ENCODE peak calls at places on chromosomes 6 and 20, in five cellular contexts. L is H1, O is GM12878, J is HepG2, B is HCT116. X is an unnamed sample.

GRCh38 chr20:40422665-40423064 is 266.4 kb downstream of the MAFB start:
- DNase-seq in J (no peak), O (no peak), B (no peak), L (no peak), X (no peak)

GRCh38 chr6:78505178-78505577 is 362.2 kb upstream of the IRAK1BP1 start:
- DNase-seq in O (no peak), J (no peak), L (no peak), B (no peak), X (no peak)

GRCh38 chr20:18288748-18289705 is 700 bp downstream of the ZNF133 start:
- DNase-seq in O (no peak), B (no peak), L (no peak), J (peak; percentile 42), X (no peak)

GRCh38 chr6:56529594-56530191 is 113.0 kb downstream of the DST start:
- DNase-seq in B (no peak), L (no peak), O (no peak), J (no peak), X (no peak)

GRCh38 chr6:125046107-125046925 is 84.1 kb downstream of the RNF217 start:
- DNase-seq in L (no peak), J (no peak), O (no peak), B (no peak), X (no peak)

GRCh38 chr20:53639128-53639527 is 45.5 kb upstream of the ZNF217 start:
- DNase-seq in B (no peak), L (no peak), O (no peak), J (no peak), X (no peak)

GRCh38 chr20:49412953-49413352 is 69.5 kb downstream of the KCNB1 start:
- DNase-seq in B (no peak), O (no peak), L (no peak), J (no peak), X (no peak)

GRCh38 chr6:139189665-139190064 is 54.8 kb downstream of the HECA start:
- DNase-seq in O (no peak), B (no peak), L (no peak), J (no peak), X (no peak)

GRCh38 chr6:65170273-65170672 is 536.8 kb downstream of the EYS start:
- DNase-seq in L (no peak), J (no peak), B (no peak), O (no peak), X (no peak)

GRCh38 chr6:74657033-74657432 is 548.8 kb downstream of the COL12A1 start:
- DNase-seq in B (no peak), J (no peak), O (no peak), L (no peak), X (peak; percentile 7)

GRCh38 chr20:64226686-64227576 is 28.6 kb upstream of the PCMTD2 start:
- DNase-seq in J (no peak), O (no peak), L (no peak), B (no peak), X (no peak)

GRCh38 chr6:143745160-143746133 is 67.7 kb downstream of the PHACTR2 start:
- DNase-seq in B (peak; percentile 15), J (peak; percentile 100), O (no peak), L (no peak), X (no peak)

GRCh38 chr6:145818796-145819195 is 4.2 kb upstream of the FBXO30 start:
- DNase-seq in O (no peak), J (no peak), L (no peak), B (no peak), X (no peak)

GRCh38 chr6:46011241-46012085 is 4.2 kb downstream of the CLIC5 start:
- DNase-seq in B (no peak), O (peak; percentile 71), L (no peak), J (peak; percentile 34), X (no peak)

GRCh38 chr6:71496018-71496800 is 207.6 kb downstream of the OGFRL1 start:
- DNase-seq in J (no peak), L (no peak), O (peak; percentile 38), B (no peak), X (no peak)

GRCh38 chr20:35111141-35111888 is 18.7 kb upstream of the TRPC4AP start:
- DNase-seq in J (no peak), L (no peak), B (no peak), O (no peak), X (no peak)

GRCh38 chr20:17525650-17526049 is 5.5 kb downstream of the BFSP1 start:
- DNase-seq in B (peak; percentile 58), J (peak; percentile 50), O (no peak), L (no peak), X (peak; percentile 84)

GRCh38 chr20:25248501-25249172 is 752 bp downstream of the PYGB start:
- DNase-seq in B (no peak), O (no peak), L (no peak), J (no peak), X (peak; percentile 31)

GRCh38 chr6:100482698-100483097 is 18.0 kb upstream of the SIM1 start:
- DNase-seq in O (no peak), B (no peak), L (no peak), J (peak; percentile 60), X (no peak)

GRCh38 chr6:57198926-57199636 is 23.0 kb downstream of the RAB23 start:
- DNase-seq in J (no peak), L (no peak), B (no peak), O (no peak), X (peak; percentile 47)

GRCh38 chr6:167721291-167721690 is 105.4 kb upstream of the AFDN start:
- DNase-seq in J (no peak), O (no peak), L (no peak), B (no peak), X (no peak)

GRCh38 chr20:14861028-14861699 is 523.8 kb upstream of the FLRT3 start:
- DNase-seq in O (no peak), L (no peak), B (no peak), J (no peak), X (no peak)
- TF ChIP-seq JUND in O (no peak), L (no peak), B (no peak), J (no peak), X (no peak)

GRCh38 chr20:45095753-45096371 is 5.1 kb downstream of the KCNS1 start:
- DNase-seq in J (peak; percentile 69), O (peak; percentile 27), L (no peak), B (peak; percentile 41), X (peak; percentile 97)
- TF ChIP-seq JUND in J (no peak), O (no peak), L (no peak), B (no peak), X (no peak)

GRCh38 chr20:62666736-62667529 is 24.6 kb downstream of the SLCO4A1 start:
- DNase-seq in B (no peak), O (no peak), J (peak; percentile 100), L (no peak), X (peak; percentile 44)
- TF ChIP-seq JUND in B (no peak), O (no peak), J (peak; percentile 82), L (no peak), X (no peak)

GRCh38 chr6:166477647-166478365 is 95.1 kb upstream of the MPC1 start:
- DNase-seq in J (no peak), O (no peak), B (no peak), L (no peak), X (no peak)
- TF ChIP-seq JUND in J (no peak), O (no peak), B (no peak), L (no peak), X (no peak)

DNA sequence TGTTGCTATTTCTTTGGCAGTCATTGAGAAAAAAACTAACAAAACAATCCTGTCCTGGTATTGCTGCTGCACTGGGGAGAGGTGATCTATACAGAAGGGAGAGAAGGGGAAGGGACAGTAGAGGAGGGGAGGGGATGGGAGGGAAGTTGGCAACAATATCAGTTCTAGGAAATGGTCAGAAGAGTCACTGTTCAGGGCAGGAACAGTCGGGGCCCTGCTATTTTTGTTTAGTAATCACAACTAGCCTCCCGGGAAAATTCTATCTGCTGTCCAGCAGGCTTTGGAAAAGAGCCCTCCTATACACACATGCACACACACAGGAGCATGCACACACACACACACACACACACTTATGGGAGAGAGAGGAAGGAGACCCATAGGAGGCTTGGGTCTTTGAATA is 142.3 kb upstream of the CARMIL1 start:
- DNase-seq in J (no peak), B (no peak), L (no peak), O (no peak), X (no peak)
- TF ChIP-seq JUND in J (no peak), B (no peak), L (no peak), O (no peak), X (no peak)

GRCh38 chr6:37399795-37400490 is 33.1 kb upstream of the CMTR1 start:
- DNase-seq in J (no peak), O (no peak), B (no peak), L (no peak), X (no peak)
- TF ChIP-seq JUND in J (no peak), O (no peak), B (no peak), L (no peak), X (no peak)

X was measured in T47D.